ENCODE peak calls at places on chromosomes 16 and 17, in four cellular contexts. N is K562, D is HCT116, Q is GM12878. Y is an unnamed sample.
A peak's percentile ranks its signal among the peaks of the same experiment; 100 is the strongest.

GRCh38 chr17:7477392-7478275 is 1.8 kb downstream of the ZBTB4 start:
- DNase-seq in N (peak; percentile 61), D (no peak), Q (no peak), Y (peak; percentile 55)

GRCh38 chr16:17299790-17300189 is 171.0 kb downstream of the XYLT1 start:
- DNase-seq in N (no peak), D (no peak), Q (no peak), Y (no peak)

GRCh38 chr17:42997390-42997983 is 732 bp upstream of the RPL27 start:
- DNase-seq in N (no peak), D (no peak), Q (no peak), Y (no peak)

GRCh38 chr16:6099102-6099501 is 1001.5 kb upstream of the EEF2KMT start:
- DNase-seq in N (no peak), Q (no peak), D (no peak), Y (no peak)

GRCh38 chr16:15764112-15764511 is 92.7 kb downstream of the MYH11 start:
- DNase-seq in D (no peak), N (no peak), Q (no peak), Y (no peak)

GRCh38 chr17:19867654-19868395 is at the start of gene ULK2:
- DNase-seq in D (peak; percentile 46), Q (no peak), N (no peak), Y (peak; percentile 74)

GRCh38 chr16:746637-747036 is 5.8 kb upstream of the CIAO3 start:
- DNase-seq in D (no peak), N (no peak), Q (no peak), Y (no peak)

GRCh38 chr17:49850772-49851386 is 3.0 kb upstream of the TAC4 start:
- DNase-seq in Q (no peak), N (no peak), D (no peak), Y (no peak)

GRCh38 chr17:81428521-81428920 is 33.3 kb downstream of the BAHCC1 start:
- DNase-seq in Q (no peak), D (no peak), N (no peak), Y (no peak)

GRCh38 chr17:58189436-58190146 is 2.9 kb upstream of the EPX start:
- DNase-seq in N (peak; percentile 43), D (peak; percentile 47), Q (no peak), Y (no peak)

GRCh38 chr17:81200695-81201580 is 21.8 kb downstream of the CEP131 start:
- DNase-seq in Q (no peak), D (peak; percentile 54), N (peak; percentile 82), Y (peak; percentile 79)

GRCh38 chr17:40612510-40613244 is 34.9 kb downstream of the SMARCE1 start:
- DNase-seq in N (no peak), Q (no peak), D (no peak), Y (no peak)

GRCh38 chr16:3856367-3857141 is 24.0 kb downstream of the CREBBP start:
- DNase-seq in D (no peak), Q (no peak), N (no peak), Y (no peak)

GRCh38 chr16:3857189-3858013 is 23.1 kb downstream of the CREBBP start:
- DNase-seq in Q (peak; percentile 42), N (no peak), D (no peak), Y (no peak)

GRCh38 chr16:3858809-3859208 is 21.7 kb downstream of the CREBBP start:
- DNase-seq in D (no peak), Q (no peak), N (no peak), Y (no peak)

GRCh38 chr16:3855142-3855541 is 25.4 kb downstream of the CREBBP start:
- DNase-seq in Q (no peak), N (no peak), D (no peak), Y (no peak)

DNA sequence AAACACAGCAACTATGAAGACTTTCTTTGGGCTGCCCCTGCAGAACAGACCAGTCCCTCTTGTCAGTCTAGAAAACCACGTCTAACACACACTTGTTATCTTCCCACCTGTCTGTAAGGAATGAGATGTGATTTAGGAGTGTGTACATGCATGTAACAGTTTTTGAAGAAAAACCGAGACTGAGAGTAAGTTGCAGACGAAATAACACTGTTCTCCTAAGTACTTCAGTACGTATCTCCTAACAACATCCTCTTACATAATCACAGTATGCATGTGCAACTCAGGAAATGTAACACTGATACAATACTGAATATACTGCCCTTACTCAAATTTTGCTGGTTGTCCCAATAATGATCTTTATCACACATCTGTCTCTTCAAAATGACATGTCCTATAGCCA is 25.8 kb downstream of the CREBBP start:
- DNase-seq in Q (no peak), D (no peak), N (no peak), Y (no peak)
- TF ChIP-seq JUND in Q (no peak), D (no peak), N (no peak), Y (no peak)

DNA sequence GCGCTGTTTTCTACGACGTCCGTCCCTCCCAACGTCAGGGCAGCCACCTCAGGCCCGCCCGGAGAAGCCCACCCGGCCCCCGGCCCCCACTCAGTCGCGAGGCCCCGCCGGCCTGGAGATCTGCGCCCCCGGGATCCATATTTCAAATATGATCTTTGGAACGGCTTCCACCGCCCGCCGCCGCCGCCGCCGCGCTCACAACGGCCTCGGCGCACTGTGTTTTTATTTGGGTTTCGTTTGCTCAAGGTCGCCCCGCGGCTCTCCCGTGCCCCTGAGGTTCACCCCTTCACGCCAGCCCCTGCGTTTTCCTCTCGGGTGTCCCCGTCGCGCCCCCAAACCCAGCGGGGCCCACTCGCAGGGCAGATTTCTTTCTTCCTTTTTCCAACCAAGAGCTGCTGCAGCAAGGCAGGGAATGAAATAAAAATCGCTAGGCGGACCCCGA is 4.3 kb upstream of the CBX4 start:
- DNase-seq in N (no peak), D (no peak), Q (no peak), Y (no peak)
- TF ChIP-seq JUND in N (no peak), D (no peak), Q (no peak), Y (no peak)

GRCh38 chr17:48634446-48635208 is 8.5 kb upstream of the HOXB9 start:
- DNase-seq in Q (no peak), D (no peak), N (no peak), Y (no peak)
- TF ChIP-seq JUND in Q (no peak), D (no peak), N (no peak), Y (no peak)

DNA sequence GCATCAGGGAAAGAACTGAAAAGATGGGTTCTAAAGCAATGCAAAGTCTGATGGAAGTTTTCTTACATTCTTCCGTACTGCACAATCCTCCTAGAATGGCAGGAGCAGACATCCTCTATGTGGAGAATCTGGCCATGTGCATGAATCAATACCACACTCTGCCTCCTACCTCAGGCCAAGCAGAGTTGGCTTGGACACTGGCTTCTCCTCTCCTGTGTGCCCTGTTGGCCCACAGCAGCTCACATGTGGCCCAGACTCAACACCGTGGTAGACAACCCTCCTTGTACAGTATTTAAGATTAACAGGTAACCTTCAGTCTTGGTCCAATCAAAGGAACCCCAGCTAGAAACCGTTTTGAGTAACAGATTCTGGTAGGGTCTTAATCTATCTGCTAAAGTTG is 101.9 kb downstream of the ZFHX3 start:
- DNase-seq in N (no peak), Q (no peak), D (no peak), Y (no peak)
- TF ChIP-seq JUND in N (no peak), Q (no peak), D (no peak), Y (no peak)

GRCh38 chr17:9244066-9245052 is 223.0 kb downstream of the NTN1 start:
- DNase-seq in N (no peak), D (no peak), Q (no peak), Y (no peak)
- TF ChIP-seq JUND in N (no peak), D (no peak), Q (no peak), Y (no peak)

GRCh38 chr16:76942089-76942488 is 248.9 kb upstream of the MON1B start:
- DNase-seq in Q (no peak), N (no peak), D (no peak), Y (no peak)

GRCh38 chr16:76943936-76944335 is 247.1 kb upstream of the MON1B start:
- DNase-seq in Q (no peak), D (no peak), N (no peak), Y (no peak)

GRCh38 chr16:76941091-76941490 is 249.9 kb upstream of the MON1B start:
- DNase-seq in N (no peak), D (no peak), Q (no peak), Y (no peak)

GRCh38 chr16:76947694-76948093 is 243.3 kb upstream of the MON1B start:
- DNase-seq in Q (no peak), D (no peak), N (no peak), Y (no peak)

GRCh38 chr16:76946879-76947278 is 244.1 kb upstream of the MON1B start:
- DNase-seq in N (peak; percentile 60), Q (no peak), D (peak; percentile 2), Y (no peak)
- TF ChIP-seq JUND in N (peak; percentile 88), Q (no peak), D (no peak), Y (no peak)

DNA sequence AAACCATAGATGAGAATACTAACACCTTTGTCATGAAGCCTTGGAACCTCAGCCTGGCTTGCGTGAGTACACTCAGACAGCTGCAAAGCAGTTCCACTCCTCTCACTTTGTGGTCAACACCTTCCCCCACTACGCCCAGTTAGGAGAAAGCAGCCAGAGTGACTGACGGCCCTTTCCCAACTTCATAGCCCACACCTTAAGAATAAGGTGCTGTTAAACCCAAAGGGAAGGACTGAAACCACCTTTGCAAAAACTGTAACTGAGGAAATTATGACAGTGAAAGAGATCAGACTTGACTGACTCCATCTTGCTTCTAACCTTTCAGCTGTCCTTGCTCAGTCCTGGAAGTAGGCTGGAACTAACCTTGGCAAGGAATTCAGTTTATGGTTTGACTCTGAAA is 13.7 kb downstream of the N4BP1 start:
- DNase-seq in D (no peak), Q (no peak), N (peak; percentile 29), Y (no peak)
- TF ChIP-seq JUND in D (no peak), Q (no peak), N (no peak), Y (no peak)